ENCODE peak calls at places on chromosomes 6 and 20, in eight cellular contexts. One of them, this sample, is unnamed.

GRCh38 chr20:19750907-19751636 is 7.0 kb upstream of the RIN2 start:
- DNase-seq in SJCRH30: no peak
- DNase-seq in fibroblast of lung: no peak
- DNase-seq in tibial artery: no peak
- DNase-seq in right atrium auricular region: peak; percentile 32
- DNase-seq in HCT116: no peak
- DNase-seq in mammary epithelial cell: no peak
- DNase-seq in heart right ventricle: no peak
- DNase-seq in this sample: peak; percentile 40

GRCh38 chr20:11296221-11296620 is 621.5 kb upstream of the BTBD3 start:
- DNase-seq in SJCRH30: no peak
- DNase-seq in fibroblast of lung: no peak
- DNase-seq in tibial artery: no peak
- DNase-seq in right atrium auricular region: no peak
- DNase-seq in HCT116: no peak
- DNase-seq in mammary epithelial cell: no peak
- DNase-seq in heart right ventricle: no peak
- DNase-seq in this sample: no peak

GRCh38 chr20:18702736-18703135 is 110.8 kb upstream of the SCP2D1 start:
- DNase-seq in SJCRH30: no peak
- DNase-seq in fibroblast of lung: no peak
- DNase-seq in tibial artery: peak; percentile 75
- DNase-seq in right atrium auricular region: no peak
- DNase-seq in HCT116: no peak
- DNase-seq in mammary epithelial cell: peak; percentile 49
- DNase-seq in heart right ventricle: peak; percentile 6
- DNase-seq in this sample: no peak

GRCh38 chr20:52746768-52747167 is 225.4 kb upstream of the TSHZ2 start:
- DNase-seq in SJCRH30: no peak
- DNase-seq in fibroblast of lung: no peak
- DNase-seq in tibial artery: no peak
- DNase-seq in right atrium auricular region: no peak
- DNase-seq in HCT116: no peak
- DNase-seq in mammary epithelial cell: no peak
- DNase-seq in heart right ventricle: no peak
- DNase-seq in this sample: no peak

GRCh38 chr6:78363688-78364087 is 503.7 kb upstream of the IRAK1BP1 start:
- DNase-seq in SJCRH30: no peak
- DNase-seq in fibroblast of lung: no peak
- DNase-seq in tibial artery: no peak
- DNase-seq in right atrium auricular region: no peak
- DNase-seq in HCT116: no peak
- DNase-seq in mammary epithelial cell: no peak
- DNase-seq in heart right ventricle: no peak
- DNase-seq in this sample: no peak

GRCh38 chr6:43953794-43954310 is 173.4 kb downstream of the MRPL14 start:
- DNase-seq in SJCRH30: no peak
- DNase-seq in fibroblast of lung: peak; percentile 31
- DNase-seq in tibial artery: peak; percentile 35
- DNase-seq in right atrium auricular region: no peak
- DNase-seq in HCT116: no peak
- DNase-seq in mammary epithelial cell: no peak
- DNase-seq in heart right ventricle: peak; percentile 43
- DNase-seq in this sample: peak; percentile 57

GRCh38 chr20:41058007-41058673 is 29.5 kb downstream of the TOP1 start:
- DNase-seq in SJCRH30: no peak
- DNase-seq in fibroblast of lung: peak; percentile 58
- DNase-seq in tibial artery: no peak
- DNase-seq in right atrium auricular region: no peak
- DNase-seq in HCT116: peak; percentile 8
- DNase-seq in mammary epithelial cell: peak; percentile 64
- DNase-seq in heart right ventricle: no peak
- DNase-seq in this sample: no peak

GRCh38 chr20:44776977-44777376 is 31.3 kb downstream of the KCNK15 start:
- DNase-seq in SJCRH30: peak; percentile 57
- DNase-seq in fibroblast of lung: peak; percentile 23
- DNase-seq in tibial artery: no peak
- DNase-seq in right atrium auricular region: no peak
- DNase-seq in HCT116: no peak
- DNase-seq in mammary epithelial cell: peak; percentile 20
- DNase-seq in heart right ventricle: peak; percentile 25
- DNase-seq in this sample: no peak

GRCh38 chr6:96542702-96543101 is 20.2 kb upstream of the FHL5 start:
- DNase-seq in SJCRH30: no peak
- DNase-seq in fibroblast of lung: peak; percentile 17
- DNase-seq in tibial artery: no peak
- DNase-seq in right atrium auricular region: no peak
- DNase-seq in HCT116: no peak
- DNase-seq in mammary epithelial cell: no peak
- DNase-seq in heart right ventricle: no peak
- DNase-seq in this sample: no peak

GRCh38 chr6:7644394-7644793 is 54.4 kb downstream of the SNRNP48 start:
- DNase-seq in SJCRH30: no peak
- DNase-seq in fibroblast of lung: no peak
- DNase-seq in tibial artery: no peak
- DNase-seq in right atrium auricular region: no peak
- DNase-seq in HCT116: no peak
- DNase-seq in mammary epithelial cell: peak; percentile 96
- DNase-seq in heart right ventricle: no peak
- DNase-seq in this sample: no peak

GRCh38 chr6:142781124-142781523 is 163.9 kb downstream of the HIVEP2 start:
- DNase-seq in SJCRH30: no peak
- DNase-seq in fibroblast of lung: no peak
- DNase-seq in tibial artery: no peak
- DNase-seq in right atrium auricular region: no peak
- DNase-seq in HCT116: no peak
- DNase-seq in mammary epithelial cell: no peak
- DNase-seq in heart right ventricle: no peak
- DNase-seq in this sample: no peak

GRCh38 chr6:11198663-11199603 is 33.5 kb downstream of the NEDD9 start:
- DNase-seq in SJCRH30: no peak
- DNase-seq in fibroblast of lung: no peak
- DNase-seq in tibial artery: no peak
- DNase-seq in right atrium auricular region: no peak
- DNase-seq in HCT116: no peak
- DNase-seq in mammary epithelial cell: no peak
- DNase-seq in heart right ventricle: no peak
- DNase-seq in this sample: no peak

GRCh38 chr6:84061613-84062398 is 28.2 kb downstream of the MRAP2 start:
- DNase-seq in SJCRH30: no peak
- DNase-seq in fibroblast of lung: no peak
- DNase-seq in tibial artery: no peak
- DNase-seq in right atrium auricular region: no peak
- DNase-seq in HCT116: no peak
- DNase-seq in mammary epithelial cell: no peak
- DNase-seq in heart right ventricle: no peak
- DNase-seq in this sample: no peak

GRCh38 chr6:126811307-126811706 is 307.2 kb upstream of the RSPO3 start:
- DNase-seq in SJCRH30: no peak
- DNase-seq in fibroblast of lung: peak; percentile 65
- DNase-seq in tibial artery: no peak
- DNase-seq in right atrium auricular region: no peak
- DNase-seq in HCT116: no peak
- DNase-seq in mammary epithelial cell: no peak
- DNase-seq in heart right ventricle: peak; percentile 11
- DNase-seq in this sample: no peak

GRCh38 chr20:54565255-54565654 is 89.9 kb downstream of the DOK5 start:
- DNase-seq in SJCRH30: no peak
- DNase-seq in fibroblast of lung: no peak
- DNase-seq in tibial artery: no peak
- DNase-seq in right atrium auricular region: no peak
- DNase-seq in HCT116: no peak
- DNase-seq in mammary epithelial cell: no peak
- DNase-seq in heart right ventricle: no peak
- DNase-seq in this sample: no peak

GRCh38 chr20:46423342-46423741 is 16.9 kb upstream of the ELMO2 start:
- DNase-seq in SJCRH30: no peak
- DNase-seq in fibroblast of lung: no peak
- DNase-seq in tibial artery: no peak
- DNase-seq in right atrium auricular region: no peak
- DNase-seq in HCT116: no peak
- DNase-seq in mammary epithelial cell: no peak
- DNase-seq in heart right ventricle: no peak
- DNase-seq in this sample: no peak

GRCh38 chr6:52013035-52013434 is 74.4 kb downstream of the PKHD1 start:
- DNase-seq in SJCRH30: no peak
- DNase-seq in fibroblast of lung: no peak
- DNase-seq in tibial artery: peak; percentile 70
- DNase-seq in right atrium auricular region: no peak
- DNase-seq in HCT116: no peak
- DNase-seq in mammary epithelial cell: peak; percentile 26
- DNase-seq in heart right ventricle: no peak
- DNase-seq in this sample: no peak

GRCh38 chr6:155381856-155382690 is 67.8 kb upstream of the TFB1M start:
- DNase-seq in SJCRH30: no peak
- DNase-seq in fibroblast of lung: peak; percentile 91
- DNase-seq in tibial artery: no peak
- DNase-seq in right atrium auricular region: no peak
- DNase-seq in HCT116: no peak
- DNase-seq in mammary epithelial cell: peak; percentile 30
- DNase-seq in heart right ventricle: no peak
- DNase-seq in this sample: no peak

GRCh38 chr6:54085526-54085925 is 25.7 kb upstream of the MLIP start:
- DNase-seq in SJCRH30: peak; percentile 28
- DNase-seq in fibroblast of lung: peak; percentile 89
- DNase-seq in tibial artery: no peak
- DNase-seq in right atrium auricular region: no peak
- DNase-seq in HCT116: no peak
- DNase-seq in mammary epithelial cell: no peak
- DNase-seq in heart right ventricle: peak; percentile 42
- DNase-seq in this sample: no peak

GRCh38 chr6:36373368-36374009 is 14.0 kb downstream of the ETV7 start:
- DNase-seq in SJCRH30: no peak
- DNase-seq in fibroblast of lung: no peak
- DNase-seq in tibial artery: no peak
- DNase-seq in right atrium auricular region: no peak
- DNase-seq in HCT116: no peak
- DNase-seq in mammary epithelial cell: peak; percentile 78
- DNase-seq in heart right ventricle: no peak
- DNase-seq in this sample: no peak

GRCh38 chr20:63886054-63886419 is 8.9 kb upstream of the DNAJC5 start:
- DNase-seq in SJCRH30: no peak
- DNase-seq in fibroblast of lung: no peak
- DNase-seq in tibial artery: no peak
- DNase-seq in right atrium auricular region: no peak
- DNase-seq in HCT116: no peak
- DNase-seq in mammary epithelial cell: no peak
- DNase-seq in heart right ventricle: no peak
- DNase-seq in this sample: no peak
- H3K27ac ChIP-seq in SJCRH30: no peak overlapping the region
- H3K27ac ChIP-seq in fibroblast of lung: no peak overlapping the region
- H3K27ac ChIP-seq in tibial artery: no peak overlapping the region
- H3K27ac ChIP-seq in right atrium auricular region: no peak overlapping the region
- H3K27ac ChIP-seq in HCT116: no peak overlapping the region
- H3K27ac ChIP-seq in mammary epithelial cell: no peak overlapping the region
- H3K27ac ChIP-seq in heart right ventricle: no peak overlapping the region
- H3K27ac ChIP-seq in this sample: no peak overlapping the region

DNA sequence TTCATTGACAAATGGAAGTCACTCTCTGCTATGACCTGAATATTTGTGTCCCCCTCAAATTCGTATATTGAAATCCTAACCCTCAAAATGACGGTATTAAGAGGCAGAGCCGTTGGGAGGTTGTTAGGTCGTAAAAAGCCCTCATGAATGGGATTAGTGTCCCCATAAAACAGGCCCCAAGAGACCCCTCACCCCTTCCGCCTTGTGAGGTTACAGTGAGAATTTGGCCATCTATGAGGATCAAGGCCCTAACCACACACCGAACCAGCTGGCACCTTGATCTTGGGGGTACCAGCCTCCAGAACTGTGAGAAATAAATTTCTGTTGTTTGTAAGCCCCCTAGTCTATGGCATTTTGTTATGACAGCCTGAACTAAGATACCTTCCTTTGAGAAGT is 52.5 kb upstream of the SLC22A16 start:
- DNase-seq in SJCRH30: no peak
- DNase-seq in fibroblast of lung: no peak
- DNase-seq in tibial artery: no peak
- DNase-seq in right atrium auricular region: no peak
- DNase-seq in HCT116: no peak
- DNase-seq in mammary epithelial cell: no peak
- DNase-seq in heart right ventricle: no peak
- DNase-seq in this sample: no peak
- H3K4me3 ChIP-seq in SJCRH30: no peak overlapping the region
- H3K4me3 ChIP-seq in fibroblast of lung: no peak overlapping the region
- H3K4me3 ChIP-seq in tibial artery: no peak overlapping the region
- H3K4me3 ChIP-seq in right atrium auricular region: no peak overlapping the region
- H3K4me3 ChIP-seq in HCT116: no peak overlapping the region
- H3K4me3 ChIP-seq in mammary epithelial cell: no peak overlapping the region
- H3K4me3 ChIP-seq in heart right ventricle: no peak overlapping the region
- H3K4me3 ChIP-seq in this sample: no peak overlapping the region

DNA sequence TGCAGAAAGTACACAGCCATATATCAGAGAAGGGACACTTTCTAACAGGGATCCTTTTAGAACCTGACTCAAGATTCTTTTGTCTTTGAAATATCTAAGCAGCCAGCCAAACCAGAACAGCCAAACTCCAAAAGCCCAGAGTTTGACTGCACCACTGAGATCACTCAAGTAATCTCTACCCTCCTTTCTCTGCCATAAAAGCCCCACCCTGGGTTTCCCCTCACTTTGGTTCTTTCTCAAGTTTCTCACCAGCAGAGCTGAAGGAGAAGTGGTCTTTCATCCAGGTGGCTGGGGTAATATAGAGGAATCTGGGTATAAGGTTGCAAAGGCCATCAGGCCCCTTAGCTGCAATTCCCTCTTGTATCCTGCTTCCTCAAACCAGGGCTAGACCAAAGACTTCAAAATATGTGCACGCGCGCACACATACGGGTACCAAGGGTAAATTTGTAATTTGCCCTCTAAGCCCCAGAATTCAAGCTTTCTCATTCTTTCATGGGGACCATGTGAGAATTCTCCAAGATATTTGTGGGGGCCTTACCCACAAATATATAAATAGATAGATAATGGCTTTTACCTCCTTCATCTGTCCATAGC is 42.9 kb downstream of the GPX5 start:
- DNase-seq in SJCRH30: no peak
- DNase-seq in fibroblast of lung: no peak
- DNase-seq in tibial artery: no peak
- DNase-seq in right atrium auricular region: no peak
- DNase-seq in HCT116: no peak
- DNase-seq in mammary epithelial cell: no peak
- DNase-seq in heart right ventricle: no peak
- DNase-seq in this sample: no peak
- H3K27ac ChIP-seq in SJCRH30: no peak overlapping the region
- H3K27ac ChIP-seq in fibroblast of lung: no peak overlapping the region
- H3K27ac ChIP-seq in tibial artery: no peak overlapping the region
- H3K27ac ChIP-seq in right atrium auricular region: no peak overlapping the region
- H3K27ac ChIP-seq in HCT116: no peak overlapping the region
- H3K27ac ChIP-seq in mammary epithelial cell: no peak overlapping the region
- H3K27ac ChIP-seq in heart right ventricle: no peak overlapping the region
- H3K27ac ChIP-seq in this sample: no peak overlapping the region

GRCh38 chr20:62536731-62537401 is 61.1 kb upstream of the GATA5 start:
- DNase-seq in SJCRH30: no peak
- DNase-seq in fibroblast of lung: no peak
- DNase-seq in tibial artery: peak; percentile 73
- DNase-seq in right atrium auricular region: no peak
- DNase-seq in HCT116: no peak
- DNase-seq in mammary epithelial cell: no peak
- DNase-seq in heart right ventricle: peak; percentile 58
- DNase-seq in this sample: no peak
- H3K4me3 ChIP-seq in SJCRH30: no peak overlapping the region
- H3K4me3 ChIP-seq in fibroblast of lung: no peak overlapping the region
- H3K4me3 ChIP-seq in tibial artery: no peak overlapping the region
- H3K4me3 ChIP-seq in right atrium auricular region: no peak overlapping the region
- H3K4me3 ChIP-seq in HCT116: no peak overlapping the region
- H3K4me3 ChIP-seq in mammary epithelial cell: no peak overlapping the region
- H3K4me3 ChIP-seq in heart right ventricle: no peak overlapping the region
- H3K4me3 ChIP-seq in this sample: no peak overlapping the region

This sample was measured in coronary artery.